ENCODE peak calls at places on chromosomes 6 and 20, in five cellular contexts. N is transverse colon; F is endothelial cell; D is mucosa of descending colon; Z is CD4-positive, alpha-beta T cell. Y is an unnamed sample.

GRCh38 chr6:157840776-157841175 is 17.7 kb downstream of the SNX9 start:
- DNase-seq in Z (no peak), N (no peak), D (no peak), F (no peak), Y (no peak)

GRCh38 chr6:81751388-81752083 is 945 bp downstream of the TENT5A start:
- DNase-seq in N (peak), D (peak), F (peak), Z (peak), Y (no peak)

GRCh38 chr6:170082067-170082466 is 208.8 kb downstream of the DLL1 start:
- DNase-seq in F (no peak), N (no peak), Z (no peak), D (no peak), Y (peak)

GRCh38 chr6:90393232-90393884 is 96.7 kb upstream of the BACH2 start:
- DNase-seq in N (peak), F (peak), D (peak), Z (peak), Y (no peak)

GRCh38 chr6:15691250-15691869 is 28.5 kb upstream of the DTNBP1 start:
- DNase-seq in F (peak), D (peak), N (peak), Z (peak), Y (no peak)

GRCh38 chr20:51687071-51687470 is 81.1 kb downstream of the ATP9A start:
- DNase-seq in Z (no peak), N (no peak), D (no peak), F (no peak), Y (no peak)

GRCh38 chr20:22348010-22348409 is 236.4 kb downstream of the FOXA2 start:
- DNase-seq in D (no peak), N (no peak), F (no peak), Z (no peak), Y (no peak)

GRCh38 chr6:167671977-167672687 is 154.6 kb upstream of the AFDN start:
- DNase-seq in Z (no peak), D (no peak), N (no peak), F (no peak), Y (peak)

GRCh38 chr6:50030777-50031562 is 9.2 kb upstream of the DEFB110 start:
- DNase-seq in N (no peak), Z (no peak), D (no peak), F (peak), Y (no peak)

GRCh38 chr20:12306107-12306506 is 388.4 kb downstream of the BTBD3 start:
- DNase-seq in Z (no peak), F (no peak), N (no peak), D (no peak), Y (no peak)

GRCh38 chr20:37915800-37916570 is 13.1 kb downstream of the VSTM2L start:
- DNase-seq in Z (no peak), F (no peak), N (no peak), D (no peak), Y (no peak)

GRCh38 chr20:37915434-37915787 is 12.5 kb downstream of the VSTM2L start:
- DNase-seq in N (no peak), F (no peak), D (no peak), Z (no peak), Y (no peak)

GRCh38 chr6:152983637-152984386 is 971 bp upstream of the FBXO5 start:
- DNase-seq in F (peak), N (peak), D (peak), Z (peak), Y (no peak)

GRCh38 chr20:24437322-24438090 is 31.9 kb upstream of the SYNDIG1 start:
- DNase-seq in F (no peak), N (no peak), Z (no peak), D (peak), Y (no peak)

GRCh38 chr6:706161-706560 is 13.2 kb upstream of the EXOC2 start:
- DNase-seq in F (no peak), Z (no peak), N (no peak), D (no peak), Y (no peak)

GRCh38 chr6:117138920-117139319 is 126.4 kb upstream of the VGLL2 start:
- DNase-seq in Z (no peak), F (no peak), N (no peak), D (peak), Y (no peak)

GRCh38 chr6:48511382-48511781 is 400.4 kb upstream of the PTCHD4 start:
- DNase-seq in F (no peak), N (no peak), D (no peak), Z (no peak), Y (no peak)

GRCh38 chr20:62158088-62158400 is 14.5 kb downstream of the SS18L1 start:
- DNase-seq in Z (no peak), N (no peak), F (no peak), D (no peak), Y (no peak)

GRCh38 chr6:16760536-16761468 is at the start of gene ATXN1:
- DNase-seq in F (peak), D (peak), N (peak), Z (peak), Y (no peak)

GRCh38 chr6:137982418-137983189 is 115.5 kb downstream of the TNFAIP3 start:
- DNase-seq in Z (peak), F (no peak), D (no peak), N (no peak), Y (no peak)

GRCh38 chr20:38602185-38602581 is 574 bp downstream of the ARHGAP40 start:
- DNase-seq in F (no peak), Z (no peak), D (no peak), N (no peak), Y (no peak)

GRCh38 chr6:50602191-50602810 is 111.0 kb upstream of the TFAP2D start:
- DNase-seq in D (peak), Z (no peak), N (no peak), F (peak), Y (no peak)

GRCh38 chr6:1404066-1404712 is 14.8 kb downstream of the FOXF2 start:
- DNase-seq in F (no peak), N (no peak), D (no peak), Z (no peak), Y (no peak)

GRCh38 chr6:21281366-21281765 is 312.2 kb upstream of the SOX4 start:
- DNase-seq in N (no peak), Z (no peak), F (no peak), D (no peak), Y (no peak)

GRCh38 chr6:79993911-79994309 is 10.5 kb upstream of the TTK start:
- DNase-seq in F (no peak), Z (no peak), N (no peak), D (no peak), Y (no peak)

GRCh38 chr20:64216036-64216435 is 39.5 kb upstream of the PCMTD2 start:
- DNase-seq in D (no peak), N (no peak), F (no peak), Z (no peak), Y (no peak)

GRCh38 chr6:113362542-113363430 is 494.4 kb upstream of the MARCKS start:
- DNase-seq in D (no peak), F (no peak), N (no peak), Z (no peak), Y (no peak)

GRCh38 chr20:23684261-23684660 is 4.6 kb downstream of the CST4 start:
- DNase-seq in N (no peak), D (no peak), Z (no peak), F (no peak), Y (no peak)

GRCh38 chr6:125781307-125781868 is 9.4 kb upstream of the NCOA7 start:
- DNase-seq in F (no peak), D (no peak), Z (peak), N (peak), Y (no peak)

GRCh38 chr20:2296545-2297351 is 947 bp downstream of the TGM3 start:
- DNase-seq in D (no peak), Z (no peak), N (no peak), F (no peak), Y (no peak)

GRCh38 chr6:157222201-157222981 is 100.9 kb downstream of the TMEM242 start:
- DNase-seq in F (no peak), Z (no peak), N (no peak), D (no peak), Y (no peak)

GRCh38 chr6:142752348-142752747 is 192.6 kb downstream of the HIVEP2 start:
- DNase-seq in Z (no peak), D (no peak), N (no peak), F (no peak), Y (no peak)

GRCh38 chr6:19297880-19298279 is 539.3 kb upstream of the ID4 start:
- DNase-seq in N (no peak), F (no peak), D (no peak), Z (no peak), Y (no peak)

DNA sequence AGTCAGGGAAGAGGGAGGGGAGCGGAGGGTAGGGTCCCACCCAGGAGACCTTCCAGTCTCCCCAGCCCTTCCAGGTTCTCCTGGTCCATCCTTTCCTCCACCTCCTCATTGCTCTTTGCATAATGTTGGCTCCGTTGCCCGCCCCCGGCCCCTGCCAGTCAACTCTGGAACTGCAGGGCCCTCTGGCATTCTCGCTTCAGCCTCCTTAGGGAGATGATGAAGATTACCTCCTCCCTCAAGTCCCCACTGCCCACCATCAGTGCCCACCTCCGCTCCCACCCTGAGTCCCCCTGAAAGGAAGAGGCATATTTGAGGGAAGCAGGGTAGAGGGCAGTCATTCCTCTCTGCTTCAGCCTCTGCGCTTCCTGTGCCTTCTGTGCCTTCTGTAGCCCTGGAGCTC is 8.5 kb downstream of the TMEM63B start:
- DNase-seq in D (no peak), Z (no peak), N (no peak), F (no peak), Y (no peak)
- TF ChIP-seq CTCF in D (no peak), Z (no peak), N (no peak), F (no peak), Y (no peak)

GRCh38 chr6:106884576-106884975 is 90.0 kb downstream of the CD24 start:
- DNase-seq in F (no peak), N (no peak), D (no peak), Z (no peak), Y (no peak)
- TF ChIP-seq CTCF in F (no peak), N (no peak), D (no peak), Z (peak), Y (no peak)

DNA sequence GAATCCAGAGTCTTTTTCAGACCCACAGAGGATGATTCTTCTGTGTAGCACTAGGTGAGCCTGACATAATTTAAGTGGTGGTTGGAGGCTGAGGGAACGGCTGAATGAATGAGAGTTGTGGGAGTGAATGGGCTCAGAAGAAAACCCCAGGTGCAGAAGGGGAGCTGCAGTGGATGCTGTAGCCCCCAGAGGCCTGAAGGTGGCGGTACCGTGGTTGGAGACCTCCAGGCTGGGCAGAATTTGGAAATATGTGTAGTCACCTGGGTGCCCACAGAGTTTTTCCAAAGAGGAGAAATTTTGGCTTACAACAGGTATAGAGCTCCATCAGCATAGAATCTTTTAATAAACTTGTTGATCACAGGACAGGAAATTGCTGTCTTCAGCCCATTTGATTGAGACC is 6.5 kb upstream of the RAET1G start:
- DNase-seq in Z (no peak), F (peak), N (no peak), D (no peak), Y (no peak)
- TF ChIP-seq CTCF in Z (no peak), F (peak), N (no peak), D (no peak), Y (peak)

GRCh38 chr6:24599179-24599578 is 46.8 kb downstream of the KIAA0319 start:
- DNase-seq in F (no peak), Z (no peak), N (no peak), D (no peak), Y (no peak)

GRCh38 chr6:24599686-24600399 is 46.1 kb downstream of the KIAA0319 start:
- DNase-seq in Z (no peak), F (no peak), D (no peak), N (no peak), Y (no peak)

GRCh38 chr6:24603241-24603640 is 42.8 kb downstream of the KIAA0319 start:
- DNase-seq in Z (no peak), N (no peak), F (no peak), D (no peak), Y (no peak)

GRCh38 chr6:24596717-24597116 is 49.3 kb downstream of the KIAA0319 start:
- DNase-seq in Z (no peak), D (no peak), F (no peak), N (no peak), Y (no peak)

DNA sequence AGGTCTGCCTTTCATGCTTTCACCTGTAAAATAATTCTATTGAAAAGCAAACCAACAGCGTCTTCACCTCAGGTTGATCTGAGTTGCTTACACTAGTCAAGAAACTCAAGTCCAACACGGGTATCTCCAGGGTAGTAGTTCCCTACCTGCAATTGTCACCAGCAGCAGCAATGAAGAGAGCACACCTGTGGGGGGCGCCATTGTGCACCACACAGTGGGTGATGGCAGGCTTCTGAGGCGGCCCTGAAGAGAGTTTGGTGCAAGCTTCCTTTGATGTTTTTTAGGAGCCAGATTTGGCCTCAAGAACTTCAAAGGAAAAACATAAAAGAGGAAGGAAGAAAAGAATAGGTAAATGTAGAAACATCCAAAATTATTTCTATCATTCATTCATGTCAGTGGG is 45.1 kb downstream of the KIAA0319 start:
- DNase-seq in N (no peak), D (no peak), Z (no peak), F (no peak), Y (no peak)
- TF ChIP-seq CTCF in N (no peak), D (no peak), Z (no peak), F (no peak), Y (peak)

DNA sequence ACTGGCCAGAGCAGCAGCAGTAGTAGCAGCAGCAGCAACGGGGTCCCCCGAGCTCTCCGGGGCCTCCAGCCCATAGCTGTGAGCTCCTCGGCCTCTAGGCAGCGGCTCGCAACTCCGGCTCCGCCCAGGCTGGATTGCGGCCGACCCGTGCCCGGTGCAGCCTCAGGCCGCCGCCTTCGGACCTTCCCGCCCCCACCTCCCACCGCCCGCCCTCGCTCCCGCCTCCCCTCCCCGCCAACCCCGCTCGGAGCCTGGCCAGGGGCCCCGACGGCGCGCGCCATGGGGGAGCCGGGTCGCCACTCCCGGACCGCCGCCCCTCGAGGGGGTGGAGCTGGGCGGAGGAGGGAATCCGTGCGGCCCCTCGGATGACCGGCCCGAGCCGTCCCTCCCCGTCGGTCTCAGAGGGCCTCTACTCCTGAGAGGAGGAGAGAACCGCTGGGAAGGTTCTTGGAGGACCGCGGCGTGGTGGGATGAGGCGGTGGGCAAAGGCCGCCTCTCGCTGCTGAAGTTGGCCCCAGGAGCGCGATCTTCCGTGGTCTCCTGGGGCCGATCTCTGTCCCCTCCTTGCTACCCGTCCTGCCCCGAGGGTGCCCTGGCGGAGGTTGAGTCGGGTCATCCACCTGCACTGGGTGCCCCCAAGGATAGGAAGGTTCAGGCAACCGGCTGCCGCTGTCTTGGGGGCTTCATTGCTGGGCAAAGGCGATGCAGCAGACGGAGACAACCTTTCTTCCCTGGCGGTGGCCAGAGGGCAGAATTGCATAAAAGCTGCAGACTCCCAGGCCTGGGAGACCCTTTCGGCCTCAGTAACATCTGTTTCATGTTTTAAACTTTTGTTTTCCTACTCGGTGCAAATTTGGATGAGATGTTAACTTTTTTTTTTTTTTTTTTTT is at the start of gene ADAM33:
- DNase-seq in D (no peak), F (peak), Z (no peak), N (peak), Y (no peak)
- TF ChIP-seq CTCF in D (no peak), F (no peak), Z (no peak), N (no peak), Y (no peak)

DNA sequence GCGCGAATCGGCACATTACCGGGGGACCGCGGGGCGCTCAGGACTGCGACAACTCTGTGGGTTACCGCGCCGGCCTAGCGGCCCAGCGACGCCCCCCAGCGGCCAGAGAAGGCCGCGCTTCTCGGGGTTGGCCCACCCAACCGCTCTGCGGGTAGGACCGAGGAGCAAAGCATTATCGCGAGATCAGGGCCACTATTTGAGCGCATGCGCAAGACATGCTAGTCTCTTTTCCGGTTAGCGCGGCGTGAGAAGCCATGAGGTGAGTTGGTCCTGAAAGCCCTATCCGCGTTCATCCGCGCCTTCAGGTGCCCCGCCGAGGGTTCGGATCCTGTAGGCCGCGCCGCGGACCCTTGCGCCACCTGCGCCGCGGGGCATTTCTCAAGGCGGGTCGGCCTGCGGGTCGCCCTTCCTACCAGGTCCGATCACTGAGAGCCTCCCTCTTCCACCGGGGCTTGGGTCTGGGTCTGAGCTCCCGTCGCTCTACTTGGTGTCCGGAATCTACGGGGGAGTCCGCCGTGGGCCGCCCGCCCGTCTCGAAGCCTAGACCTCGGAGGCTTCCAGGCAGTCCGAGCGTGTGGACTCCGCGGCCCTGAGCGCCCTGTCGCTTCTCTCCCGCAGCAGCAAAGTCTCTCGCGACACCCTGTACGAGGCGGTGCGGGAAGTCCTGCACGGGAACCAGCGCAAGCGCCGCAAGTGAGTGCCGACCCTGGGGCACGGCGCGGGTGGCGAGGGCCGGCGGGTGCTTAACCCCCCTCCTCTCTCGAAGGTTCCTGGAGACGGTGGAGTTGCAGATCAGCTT is at the start of gene RPL10A:
- DNase-seq in D (peak), F (peak), N (peak), Z (peak), Y (peak)
- TF ChIP-seq CTCF in D (peak), F (peak), N (peak), Z (peak), Y (peak)

GRCh38 chr6:154404791-154405400 is 48.3 kb upstream of the IPCEF1 start:
- DNase-seq in Z (no peak), N (no peak), D (no peak), F (no peak), Y (no peak)

GRCh38 chr6:154406301-154406700 is 49.7 kb upstream of the IPCEF1 start:
- DNase-seq in Z (no peak), F (no peak), N (no peak), D (no peak), Y (no peak)

GRCh38 chr6:154406869-154407268 is 50.3 kb upstream of the IPCEF1 start:
- DNase-seq in F (no peak), D (no peak), N (no peak), Z (no peak), Y (no peak)

GRCh38 chr6:154408906-154409500 is 52.4 kb upstream of the IPCEF1 start:
- DNase-seq in N (peak), D (peak), Z (no peak), F (no peak), Y (no peak)

DNA sequence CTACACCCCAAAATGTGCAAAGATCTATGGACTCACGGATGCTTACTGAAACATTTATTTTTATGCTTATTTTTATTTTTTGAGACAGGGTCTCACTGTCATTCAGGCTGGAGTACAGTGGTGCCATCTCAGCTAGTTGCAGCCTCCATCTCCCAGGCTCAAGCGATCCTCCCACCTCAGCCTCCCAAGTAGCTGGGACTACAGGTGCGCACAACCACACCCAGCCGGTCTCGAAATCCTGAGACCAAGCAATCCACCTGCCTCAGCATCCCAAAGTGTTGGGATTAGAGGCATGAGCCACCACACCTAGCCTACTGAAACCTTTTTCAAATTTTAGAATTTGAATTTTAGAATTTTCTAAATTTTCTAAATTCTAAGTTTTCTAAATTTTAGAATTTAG is 50.8 kb upstream of the IPCEF1 start:
- DNase-seq in N (no peak), D (no peak), F (no peak), Z (no peak), Y (no peak)
- TF ChIP-seq CTCF in N (no peak), D (no peak), F (no peak), Z (no peak), Y (no peak)